ENCODE peak calls at places on chromosomes 12 and 14, in four cellular contexts. One of them, this sample, is unnamed.

GRCh38 chr12:108959748-108960655 is 60.9 kb downstream of the SVOP start:
- DNase-seq in IMR-90: no peak
- DNase-seq in vagina: no peak
- DNase-seq in fibroblast of the aortic adventitia: no peak
- DNase-seq in this sample: no peak

GRCh38 chr12:78210894-78211302 is 380.2 kb downstream of the NAV3 start:
- DNase-seq in IMR-90: peak
- DNase-seq in vagina: no peak
- DNase-seq in fibroblast of the aortic adventitia: peak
- DNase-seq in this sample: peak

GRCh38 chr14:34098045-34098984 is 147.4 kb upstream of the EGLN3 start:
- DNase-seq in IMR-90: peak
- DNase-seq in vagina: no peak
- DNase-seq in fibroblast of the aortic adventitia: peak
- DNase-seq in this sample: peak

GRCh38 chr14:59181804-59182203 is 6.7 kb upstream of the DAAM1 start:
- DNase-seq in IMR-90: no peak
- DNase-seq in vagina: no peak
- DNase-seq in fibroblast of the aortic adventitia: no peak
- DNase-seq in this sample: no peak

GRCh38 chr12:109811624-109811995 is 21.6 kb downstream of the TRPV4 start:
- DNase-seq in IMR-90: no peak
- DNase-seq in vagina: no peak
- DNase-seq in fibroblast of the aortic adventitia: no peak
- DNase-seq in this sample: no peak

GRCh38 chr12:125324861-125325260 is 259.6 kb downstream of the AACS start:
- DNase-seq in IMR-90: no peak
- DNase-seq in vagina: no peak
- DNase-seq in fibroblast of the aortic adventitia: no peak
- DNase-seq in this sample: no peak

GRCh38 chr14:73323889-73324535 is 86.7 kb downstream of the PAPLN start:
- DNase-seq in IMR-90: no peak
- DNase-seq in vagina: no peak
- DNase-seq in fibroblast of the aortic adventitia: no peak
- DNase-seq in this sample: no peak

GRCh38 chr12:66637693-66638301 is 41.1 kb downstream of the GRIP1 start:
- DNase-seq in IMR-90: no peak
- DNase-seq in vagina: no peak
- DNase-seq in fibroblast of the aortic adventitia: peak
- DNase-seq in this sample: no peak

GRCh38 chr14:80116157-80116556 is 95.1 kb downstream of the DIO2 start:
- DNase-seq in IMR-90: no peak
- DNase-seq in vagina: no peak
- DNase-seq in fibroblast of the aortic adventitia: no peak
- DNase-seq in this sample: no peak

GRCh38 chr12:111819191-111820158 is 22.6 kb upstream of the MAPKAPK5 start:
- DNase-seq in IMR-90: no peak
- DNase-seq in vagina: no peak
- DNase-seq in fibroblast of the aortic adventitia: no peak
- DNase-seq in this sample: no peak

GRCh38 chr14:101707863-101708620 is 53.5 kb upstream of the PPP2R5C start:
- DNase-seq in IMR-90: no peak
- DNase-seq in vagina: no peak
- DNase-seq in fibroblast of the aortic adventitia: no peak
- DNase-seq in this sample: no peak

GRCh38 chr12:97752129-97752528 is 289.5 kb downstream of the RMST start:
- DNase-seq in IMR-90: no peak
- DNase-seq in vagina: no peak
- DNase-seq in fibroblast of the aortic adventitia: no peak
- DNase-seq in this sample: no peak

GRCh38 chr14:23610090-23610814 is 25.9 kb upstream of the DHRS2 start:
- DNase-seq in IMR-90: no peak
- DNase-seq in vagina: no peak
- DNase-seq in fibroblast of the aortic adventitia: no peak
- DNase-seq in this sample: no peak

GRCh38 chr12:126831115-126831514 is 1435.9 kb upstream of the TMEM132C start:
- DNase-seq in IMR-90: no peak
- DNase-seq in vagina: no peak
- DNase-seq in fibroblast of the aortic adventitia: no peak
- DNase-seq in this sample: no peak

GRCh38 chr12:111775205-111776193 is 8.8 kb downstream of the ALDH2 start:
- DNase-seq in IMR-90: peak
- DNase-seq in vagina: peak
- DNase-seq in fibroblast of the aortic adventitia: peak
- DNase-seq in this sample: peak

GRCh38 chr12:117321572-117321971 is 39.9 kb downstream of the NOS1 start:
- DNase-seq in IMR-90: no peak
- DNase-seq in vagina: no peak
- DNase-seq in fibroblast of the aortic adventitia: no peak
- DNase-seq in this sample: peak

GRCh38 chr12:117441751-117442150 is 80.3 kb upstream of the NOS1 start:
- DNase-seq in IMR-90: no peak
- DNase-seq in vagina: no peak
- DNase-seq in fibroblast of the aortic adventitia: no peak
- DNase-seq in this sample: no peak

DNA sequence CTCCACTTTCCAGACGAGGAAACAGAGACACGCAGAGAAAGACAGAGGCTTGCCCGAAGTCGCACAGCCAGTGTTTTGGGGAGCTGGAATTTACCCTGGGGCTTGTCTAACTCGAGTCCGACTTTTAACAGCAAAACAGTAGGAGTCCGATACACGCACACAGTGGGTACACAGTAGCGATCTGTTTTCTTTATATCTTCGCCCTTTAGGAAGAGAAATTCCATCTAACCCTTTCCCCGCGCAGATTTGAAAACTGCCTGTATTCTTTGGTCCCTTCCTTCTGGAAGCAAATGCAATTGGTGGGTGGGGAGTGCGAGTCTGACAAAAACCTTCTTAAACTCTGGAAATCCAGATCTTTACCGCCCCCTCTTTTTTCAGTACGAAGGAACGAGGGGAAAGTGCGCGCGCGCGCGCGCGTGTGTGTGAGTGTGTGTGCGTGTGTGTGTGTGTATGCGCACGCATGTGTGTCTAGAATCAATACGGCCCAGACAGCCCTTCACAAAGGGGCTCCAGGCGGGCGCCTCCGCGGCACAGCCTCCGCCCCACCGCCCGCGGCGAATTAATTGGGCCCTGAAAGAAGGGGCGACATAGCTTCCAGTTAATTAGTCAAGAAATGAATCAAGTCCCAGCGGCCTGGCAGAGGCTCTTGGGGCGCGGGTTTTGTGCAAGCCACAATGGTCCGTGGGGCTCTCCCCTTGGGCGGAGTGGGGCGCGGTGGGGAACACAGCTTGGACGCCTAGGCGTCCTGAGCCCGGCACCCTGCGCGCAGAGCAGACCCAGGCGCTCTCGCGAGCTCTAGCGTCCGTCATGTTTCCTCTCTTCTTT is 14.0 kb upstream of the TBX3 start:
- DNase-seq in IMR-90: no peak
- DNase-seq in vagina: no peak
- DNase-seq in fibroblast of the aortic adventitia: peak
- DNase-seq in this sample: no peak
- H3K4me3 ChIP-seq in IMR-90: peak
- H3K4me3 ChIP-seq in vagina: peak
- H3K4me3 ChIP-seq in fibroblast of the aortic adventitia: peak
- H3K4me3 ChIP-seq in this sample: peak

GRCh38 chr12:219891-220352 is 6.0 kb upstream of the SLC6A12 start:
- DNase-seq in IMR-90: peak
- DNase-seq in vagina: no peak
- DNase-seq in fibroblast of the aortic adventitia: peak
- DNase-seq in this sample: peak
- H3K4me3 ChIP-seq in IMR-90: no peak
- H3K4me3 ChIP-seq in vagina: no peak
- H3K4me3 ChIP-seq in fibroblast of the aortic adventitia: no peak
- H3K4me3 ChIP-seq in this sample: no peak

GRCh38 chr14:77258566-77258965 is 12.4 kb downstream of the NGB start:
- DNase-seq in IMR-90: no peak
- DNase-seq in vagina: no peak
- DNase-seq in fibroblast of the aortic adventitia: no peak
- DNase-seq in this sample: no peak
- H3K4me3 ChIP-seq in IMR-90: no peak
- H3K4me3 ChIP-seq in vagina: no peak
- H3K4me3 ChIP-seq in fibroblast of the aortic adventitia: no peak
- H3K4me3 ChIP-seq in this sample: no peak

DNA sequence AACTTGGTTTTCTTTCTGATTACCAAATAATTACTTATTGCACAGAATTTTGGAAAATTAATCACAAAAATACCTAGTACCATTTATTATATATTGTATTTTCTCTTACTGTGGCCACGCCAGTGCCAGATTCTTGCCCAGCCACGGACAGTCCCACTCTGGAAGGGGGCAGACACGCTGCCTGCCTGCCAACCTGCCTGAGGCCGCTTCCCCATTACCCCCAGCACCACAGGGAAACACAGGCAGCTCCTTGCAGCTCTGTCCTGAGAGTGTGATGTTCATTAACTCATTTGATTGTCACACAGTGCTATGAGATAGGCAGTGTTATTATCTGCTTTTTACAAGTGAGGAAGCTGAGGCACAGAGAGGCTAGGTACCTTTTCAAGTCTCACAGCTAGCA is 46.8 kb downstream of the CACNA1C start:
- DNase-seq in IMR-90: no peak
- DNase-seq in vagina: no peak
- DNase-seq in fibroblast of the aortic adventitia: no peak
- DNase-seq in this sample: no peak
- H3K4me3 ChIP-seq in IMR-90: no peak
- H3K4me3 ChIP-seq in vagina: no peak
- H3K4me3 ChIP-seq in fibroblast of the aortic adventitia: no peak
- H3K4me3 ChIP-seq in this sample: no peak

GRCh38 chr12:132354982-132355680 is 25.7 kb upstream of the GALNT9 start:
- DNase-seq in IMR-90: no peak
- DNase-seq in vagina: no peak
- DNase-seq in fibroblast of the aortic adventitia: no peak
- DNase-seq in this sample: no peak

GRCh38 chr12:132354211-132354981 is 25.0 kb upstream of the GALNT9 start:
- DNase-seq in IMR-90: no peak
- DNase-seq in vagina: no peak
- DNase-seq in fibroblast of the aortic adventitia: no peak
- DNase-seq in this sample: no peak

GRCh38 chr12:132355742-132356681 is 26.6 kb upstream of the GALNT9 start:
- DNase-seq in IMR-90: no peak
- DNase-seq in vagina: no peak
- DNase-seq in fibroblast of the aortic adventitia: no peak
- DNase-seq in this sample: no peak

GRCh38 chr12:132357623-132358186 is 28.3 kb upstream of the GALNT9 start:
- DNase-seq in IMR-90: no peak
- DNase-seq in vagina: no peak
- DNase-seq in fibroblast of the aortic adventitia: no peak
- DNase-seq in this sample: no peak

GRCh38 chr12:132356686-132357622 is 27.6 kb upstream of the GALNT9 start:
- DNase-seq in IMR-90: peak
- DNase-seq in vagina: no peak
- DNase-seq in fibroblast of the aortic adventitia: peak
- DNase-seq in this sample: peak
- H3K4me3 ChIP-seq in IMR-90: no peak
- H3K4me3 ChIP-seq in vagina: no peak
- H3K4me3 ChIP-seq in fibroblast of the aortic adventitia: no peak
- H3K4me3 ChIP-seq in this sample: no peak